ENCODE peak calls at places on chromosome 12, in ten cellular contexts. One of them, this sample, is unnamed.
A peak's percentile ranks its signal among the peaks of the same experiment; 100 is the strongest.

GRCh38 chr12:40164034-40164433 is 58.2 kb upstream of the SLC2A13 start:
- DNase-seq in AG10803: no peak
- DNase-seq in HuH-7.5: no peak
- DNase-seq in CD4-positive, CD25-positive, alpha-beta regulatory T cell: no peak
- DNase-seq in lower lobe of right lung: no peak
- DNase-seq in left colon: no peak
- DNase-seq in mucosa of descending colon: no peak
- DNase-seq in EL: no peak
- DNase-seq in fibroblast of gingiva: no peak
- DNase-seq in GM10248: no peak
- DNase-seq in this sample: no peak

GRCh38 chr12:75482636-75483035 is 2.1 kb downstream of the GLIPR1 start:
- DNase-seq in lower lobe of right lung: no peak
- DNase-seq in GM10248: no peak
- DNase-seq in EL: peak; percentile 13
- DNase-seq in mucosa of descending colon: no peak
- DNase-seq in left colon: no peak
- DNase-seq in fibroblast of gingiva: no peak
- DNase-seq in HuH-7.5: no peak
- DNase-seq in AG10803: no peak
- DNase-seq in CD4-positive, CD25-positive, alpha-beta regulatory T cell: peak; percentile 24
- DNase-seq in this sample: no peak

GRCh38 chr12:11622774-11623375 is 26.6 kb upstream of the ETV6 start:
- DNase-seq in EL: no peak
- DNase-seq in CD4-positive, CD25-positive, alpha-beta regulatory T cell: no peak
- DNase-seq in fibroblast of gingiva: no peak
- DNase-seq in HuH-7.5: no peak
- DNase-seq in mucosa of descending colon: no peak
- DNase-seq in left colon: no peak
- DNase-seq in AG10803: peak; percentile 9
- DNase-seq in GM10248: peak; percentile 27
- DNase-seq in lower lobe of right lung: no peak
- DNase-seq in this sample: no peak

GRCh38 chr12:46553266-46553665 is 180.7 kb upstream of the SLC38A2 start:
- DNase-seq in EL: peak; percentile 78
- DNase-seq in GM10248: no peak
- DNase-seq in mucosa of descending colon: no peak
- DNase-seq in left colon: no peak
- DNase-seq in fibroblast of gingiva: peak; percentile 57
- DNase-seq in HuH-7.5: no peak
- DNase-seq in CD4-positive, CD25-positive, alpha-beta regulatory T cell: no peak
- DNase-seq in AG10803: peak; percentile 61
- DNase-seq in lower lobe of right lung: no peak
- DNase-seq in this sample: no peak

GRCh38 chr12:49482095-49483051 is 56.5 kb upstream of the KCNH3 start:
- DNase-seq in lower lobe of right lung: no peak
- DNase-seq in AG10803: no peak
- DNase-seq in CD4-positive, CD25-positive, alpha-beta regulatory T cell: no peak
- DNase-seq in mucosa of descending colon: no peak
- DNase-seq in fibroblast of gingiva: no peak
- DNase-seq in EL: peak; percentile 51
- DNase-seq in left colon: no peak
- DNase-seq in HuH-7.5: peak; percentile 25
- DNase-seq in GM10248: no peak
- DNase-seq in this sample: no peak

GRCh38 chr12:29241821-29242591 is 92.9 kb downstream of the FAR2 start:
- DNase-seq in lower lobe of right lung: no peak
- DNase-seq in HuH-7.5: no peak
- DNase-seq in left colon: peak; percentile 56
- DNase-seq in CD4-positive, CD25-positive, alpha-beta regulatory T cell: peak; percentile 5
- DNase-seq in EL: peak; percentile 61
- DNase-seq in fibroblast of gingiva: peak; percentile 85
- DNase-seq in mucosa of descending colon: peak; percentile 52
- DNase-seq in AG10803: peak; percentile 80
- DNase-seq in GM10248: peak; percentile 26
- DNase-seq in this sample: peak; percentile 41

GRCh38 chr12:41402804-41403203 is 214.7 kb downstream of the PDZRN4 start:
- DNase-seq in fibroblast of gingiva: no peak
- DNase-seq in mucosa of descending colon: no peak
- DNase-seq in EL: peak; percentile 0
- DNase-seq in HuH-7.5: no peak
- DNase-seq in lower lobe of right lung: no peak
- DNase-seq in GM10248: no peak
- DNase-seq in CD4-positive, CD25-positive, alpha-beta regulatory T cell: no peak
- DNase-seq in left colon: no peak
- DNase-seq in AG10803: no peak
- DNase-seq in this sample: no peak

GRCh38 chr12:68007466-68007865 is 18.2 kb downstream of the IFNG-AS1 start:
- DNase-seq in AG10803: peak; percentile 76
- DNase-seq in fibroblast of gingiva: peak; percentile 85
- DNase-seq in lower lobe of right lung: no peak
- DNase-seq in EL: no peak
- DNase-seq in CD4-positive, CD25-positive, alpha-beta regulatory T cell: no peak
- DNase-seq in GM10248: no peak
- DNase-seq in left colon: no peak
- DNase-seq in mucosa of descending colon: no peak
- DNase-seq in HuH-7.5: no peak
- DNase-seq in this sample: no peak

GRCh38 chr12:41514907-41515306 is 326.8 kb downstream of the PDZRN4 start:
- DNase-seq in HuH-7.5: no peak
- DNase-seq in mucosa of descending colon: no peak
- DNase-seq in fibroblast of gingiva: no peak
- DNase-seq in EL: no peak
- DNase-seq in GM10248: no peak
- DNase-seq in lower lobe of right lung: no peak
- DNase-seq in left colon: no peak
- DNase-seq in CD4-positive, CD25-positive, alpha-beta regulatory T cell: no peak
- DNase-seq in AG10803: no peak
- DNase-seq in this sample: no peak

GRCh38 chr12:77324763-77325468 is 259.5 kb upstream of the E2F7 start:
- DNase-seq in fibroblast of gingiva: peak; percentile 68
- DNase-seq in left colon: peak; percentile 46
- DNase-seq in GM10248: peak; percentile 78
- DNase-seq in EL: peak; percentile 70
- DNase-seq in CD4-positive, CD25-positive, alpha-beta regulatory T cell: peak; percentile 16
- DNase-seq in lower lobe of right lung: peak; percentile 72
- DNase-seq in AG10803: peak; percentile 61
- DNase-seq in HuH-7.5: peak; percentile 71
- DNase-seq in mucosa of descending colon: peak; percentile 79
- DNase-seq in this sample: peak; percentile 70

GRCh38 chr12:106238146-106238545 is 9.7 kb downstream of the CKAP4 start:
- DNase-seq in mucosa of descending colon: no peak
- DNase-seq in EL: no peak
- DNase-seq in left colon: no peak
- DNase-seq in lower lobe of right lung: no peak
- DNase-seq in GM10248: no peak
- DNase-seq in CD4-positive, CD25-positive, alpha-beta regulatory T cell: no peak
- DNase-seq in fibroblast of gingiva: no peak
- DNase-seq in HuH-7.5: no peak
- DNase-seq in AG10803: no peak
- DNase-seq in this sample: no peak

GRCh38 chr12:17511369-17511768 is 578.6 kb downstream of the RERGL start:
- DNase-seq in mucosa of descending colon: no peak
- DNase-seq in GM10248: no peak
- DNase-seq in fibroblast of gingiva: no peak
- DNase-seq in HuH-7.5: no peak
- DNase-seq in AG10803: no peak
- DNase-seq in lower lobe of right lung: no peak
- DNase-seq in CD4-positive, CD25-positive, alpha-beta regulatory T cell: no peak
- DNase-seq in EL: no peak
- DNase-seq in left colon: no peak
- DNase-seq in this sample: no peak

GRCh38 chr12:113906411-113907200 is 59.5 kb downstream of the RBM19 start:
- DNase-seq in CD4-positive, CD25-positive, alpha-beta regulatory T cell: no peak
- DNase-seq in AG10803: no peak
- DNase-seq in fibroblast of gingiva: no peak
- DNase-seq in EL: no peak
- DNase-seq in mucosa of descending colon: no peak
- DNase-seq in HuH-7.5: no peak
- DNase-seq in left colon: no peak
- DNase-seq in lower lobe of right lung: no peak
- DNase-seq in GM10248: no peak
- DNase-seq in this sample: no peak

GRCh38 chr12:27064397-27065342 is 17.7 kb downstream of the C12orf71 start:
- DNase-seq in left colon: no peak
- DNase-seq in AG10803: peak; percentile 49
- DNase-seq in fibroblast of gingiva: no peak
- DNase-seq in HuH-7.5: no peak
- DNase-seq in mucosa of descending colon: no peak
- DNase-seq in EL: no peak
- DNase-seq in lower lobe of right lung: no peak
- DNase-seq in CD4-positive, CD25-positive, alpha-beta regulatory T cell: no peak
- DNase-seq in GM10248: peak; percentile 42
- DNase-seq in this sample: no peak

GRCh38 chr12:58288191-58288590 is 346.8 kb downstream of the ATP23 start:
- DNase-seq in AG10803: peak; percentile 95
- DNase-seq in EL: peak; percentile 49
- DNase-seq in left colon: no peak
- DNase-seq in fibroblast of gingiva: peak; percentile 88
- DNase-seq in GM10248: no peak
- DNase-seq in mucosa of descending colon: no peak
- DNase-seq in lower lobe of right lung: no peak
- DNase-seq in CD4-positive, CD25-positive, alpha-beta regulatory T cell: no peak
- DNase-seq in HuH-7.5: no peak
- DNase-seq in this sample: no peak

GRCh38 chr12:83893101-83893500 is 1019.5 kb downstream of the SLC6A15 start:
- DNase-seq in EL: no peak
- DNase-seq in CD4-positive, CD25-positive, alpha-beta regulatory T cell: no peak
- DNase-seq in AG10803: peak; percentile 7
- DNase-seq in HuH-7.5: no peak
- DNase-seq in left colon: no peak
- DNase-seq in fibroblast of gingiva: no peak
- DNase-seq in mucosa of descending colon: no peak
- DNase-seq in GM10248: no peak
- DNase-seq in lower lobe of right lung: no peak
- DNase-seq in this sample: no peak

GRCh38 chr12:109779382-109779781 is 53.8 kb downstream of the TRPV4 start:
- DNase-seq in left colon: no peak
- DNase-seq in mucosa of descending colon: no peak
- DNase-seq in CD4-positive, CD25-positive, alpha-beta regulatory T cell: no peak
- DNase-seq in lower lobe of right lung: peak; percentile 18
- DNase-seq in HuH-7.5: peak; percentile 49
- DNase-seq in GM10248: no peak
- DNase-seq in fibroblast of gingiva: no peak
- DNase-seq in AG10803: no peak
- DNase-seq in EL: peak; percentile 12
- DNase-seq in this sample: no peak

GRCh38 chr12:124975276-124975675 is 13.7 kb downstream of the DHX37 start:
- DNase-seq in GM10248: no peak
- DNase-seq in HuH-7.5: no peak
- DNase-seq in CD4-positive, CD25-positive, alpha-beta regulatory T cell: no peak
- DNase-seq in mucosa of descending colon: no peak
- DNase-seq in lower lobe of right lung: no peak
- DNase-seq in AG10803: no peak
- DNase-seq in left colon: no peak
- DNase-seq in EL: no peak
- DNase-seq in fibroblast of gingiva: no peak
- DNase-seq in this sample: no peak

GRCh38 chr12:68102163-68102562 is 57.4 kb downstream of the IFNG start:
- DNase-seq in EL: no peak
- DNase-seq in CD4-positive, CD25-positive, alpha-beta regulatory T cell: no peak
- DNase-seq in fibroblast of gingiva: no peak
- DNase-seq in left colon: no peak
- DNase-seq in HuH-7.5: no peak
- DNase-seq in GM10248: no peak
- DNase-seq in lower lobe of right lung: no peak
- DNase-seq in mucosa of descending colon: no peak
- DNase-seq in AG10803: no peak
- DNase-seq in this sample: no peak

GRCh38 chr12:16093825-16094224 is 182.7 kb downstream of the DERA start:
- DNase-seq in EL: no peak
- DNase-seq in GM10248: no peak
- DNase-seq in HuH-7.5: no peak
- DNase-seq in fibroblast of gingiva: no peak
- DNase-seq in mucosa of descending colon: no peak
- DNase-seq in left colon: no peak
- DNase-seq in CD4-positive, CD25-positive, alpha-beta regulatory T cell: no peak
- DNase-seq in AG10803: no peak
- DNase-seq in lower lobe of right lung: no peak
- DNase-seq in this sample: no peak

GRCh38 chr12:94952325-94952724 is 51.2 kb downstream of the NDUFA12 start:
- DNase-seq in left colon: no peak
- DNase-seq in mucosa of descending colon: no peak
- DNase-seq in CD4-positive, CD25-positive, alpha-beta regulatory T cell: no peak
- DNase-seq in HuH-7.5: no peak
- DNase-seq in AG10803: no peak
- DNase-seq in fibroblast of gingiva: no peak
- DNase-seq in GM10248: no peak
- DNase-seq in EL: no peak
- DNase-seq in lower lobe of right lung: no peak
- DNase-seq in this sample: no peak

GRCh38 chr12:22459872-22460490 is 84.4 kb downstream of the C2CD5 start:
- DNase-seq in GM10248: peak; percentile 17
- DNase-seq in fibroblast of gingiva: peak; percentile 55
- DNase-seq in lower lobe of right lung: no peak
- DNase-seq in EL: peak; percentile 45
- DNase-seq in HuH-7.5: no peak
- DNase-seq in CD4-positive, CD25-positive, alpha-beta regulatory T cell: peak; percentile 57
- DNase-seq in left colon: no peak
- DNase-seq in mucosa of descending colon: peak; percentile 33
- DNase-seq in AG10803: peak; percentile 62
- DNase-seq in this sample: no peak

GRCh38 chr12:90959538-90960139 is 4.7 kb upstream of the CCER1 start:
- DNase-seq in GM10248: peak; percentile 26
- DNase-seq in left colon: no peak
- DNase-seq in mucosa of descending colon: peak; percentile 55
- DNase-seq in CD4-positive, CD25-positive, alpha-beta regulatory T cell: peak; percentile 44
- DNase-seq in fibroblast of gingiva: peak; percentile 45
- DNase-seq in lower lobe of right lung: no peak
- DNase-seq in AG10803: peak; percentile 60
- DNase-seq in EL: peak; percentile 56
- DNase-seq in HuH-7.5: no peak
- DNase-seq in this sample: no peak

GRCh38 chr12:87931764-87932163 is 97.4 kb downstream of the C12orf50 start:
- DNase-seq in lower lobe of right lung: no peak
- DNase-seq in GM10248: no peak
- DNase-seq in HuH-7.5: no peak
- DNase-seq in mucosa of descending colon: no peak
- DNase-seq in EL: peak; percentile 26
- DNase-seq in AG10803: peak; percentile 4
- DNase-seq in fibroblast of gingiva: peak; percentile 76
- DNase-seq in CD4-positive, CD25-positive, alpha-beta regulatory T cell: no peak
- DNase-seq in left colon: no peak
- DNase-seq in this sample: no peak

GRCh38 chr12:131530427-131530826 is 180.5 kb upstream of the SFSWAP start:
- DNase-seq in GM10248: no peak
- DNase-seq in AG10803: no peak
- DNase-seq in fibroblast of gingiva: no peak
- DNase-seq in HuH-7.5: no peak
- DNase-seq in lower lobe of right lung: no peak
- DNase-seq in mucosa of descending colon: no peak
- DNase-seq in left colon: no peak
- DNase-seq in CD4-positive, CD25-positive, alpha-beta regulatory T cell: no peak
- DNase-seq in EL: no peak
- DNase-seq in this sample: no peak

GRCh38 chr12:24081581-24081980 is 132.1 kb upstream of the SOX5 start:
- DNase-seq in GM10248: no peak
- DNase-seq in left colon: no peak
- DNase-seq in HuH-7.5: no peak
- DNase-seq in EL: no peak
- DNase-seq in mucosa of descending colon: no peak
- DNase-seq in fibroblast of gingiva: no peak
- DNase-seq in lower lobe of right lung: no peak
- DNase-seq in CD4-positive, CD25-positive, alpha-beta regulatory T cell: no peak
- DNase-seq in AG10803: no peak
- DNase-seq in this sample: no peak

GRCh38 chr12:6831021-6831420 is 2.8 kb downstream of the P3H3 start:
- DNase-seq in AG10803: no peak
- DNase-seq in lower lobe of right lung: no peak
- DNase-seq in left colon: no peak
- DNase-seq in CD4-positive, CD25-positive, alpha-beta regulatory T cell: no peak
- DNase-seq in EL: no peak
- DNase-seq in fibroblast of gingiva: no peak
- DNase-seq in HuH-7.5: no peak
- DNase-seq in mucosa of descending colon: no peak
- DNase-seq in GM10248: no peak
- DNase-seq in this sample: no peak